ENCODE peak calls at places on chromosomes 11 and 22, in ten cellular contexts. T is endothelial cell; M is type B pancreatic cell; A is CD8-positive, alpha-beta memory T cell; J is activated CD8-positive, alpha-beta memory T cell treated with anti-CD3 and anti-CD28 coated beads for 24 hours; U is COR-L47; R is heart right ventricle; V is stimulated activated CD4-positive, alpha-beta T cell treated with anti-CD3 and anti-CD28 coated beads, Interleukin-4, amount 100 ng/mL, for 24 hours; L is effector memory CD4-positive, alpha-beta T cell; C is activated CD4-positive, alpha-beta T cell treated with anti-CD3 and anti-CD28 coated beads, Interleukin-2, amount 50 U/mL, for 48 hours. Y is an unnamed sample.

GRCh38 chr11:80815752-80816453 is 1375.1 kb upstream of the TENM4 start:
- DNase-seq in T (no peak), M (no peak), A (no peak), J (no peak), U (no peak), R (no peak), V (no peak), L (no peak), C (no peak), Y (no peak)

GRCh38 chr22:45692549-45692948 is 20.9 kb downstream of the ATXN10 start:
- DNase-seq in T (no peak), M (no peak), A (no peak), J (no peak), U (no peak), R (no peak), V (no peak), L (no peak), C (no peak), Y (no peak)

GRCh38 chr11:1854949-1855885 is 2.3 kb downstream of the LSP1 start:
- DNase-seq in T (no peak), M (no peak), A (no peak), J (peak; percentile 82), U (no peak), R (no peak), V (peak; percentile 65), L (no peak), C (peak; percentile 66), Y (no peak)

GRCh38 chr22:38949889-38950405 is 7.5 kb upstream of the APOBEC3A start:
- DNase-seq in T (no peak), M (no peak), A (no peak), J (peak; percentile 47), U (no peak), R (no peak), V (no peak), L (no peak), C (no peak), Y (no peak)

GRCh38 chr11:28461846-28462245 is 353.7 kb downstream of the METTL15 start:
- DNase-seq in T (no peak), M (no peak), A (no peak), J (no peak), U (no peak), R (no peak), V (no peak), L (no peak), C (no peak), Y (no peak)

GRCh38 chr22:45997775-45998637 is 21.0 kb upstream of the WNT7B start:
- DNase-seq in T (no peak), M (no peak), A (no peak), J (no peak), U (no peak), R (no peak), V (no peak), L (no peak), C (no peak), Y (no peak)

GRCh38 chr11:119422505-119423416 is at the start of gene THY1:
- DNase-seq in T (peak; percentile 70), M (no peak), A (no peak), J (no peak), U (peak; percentile 44), R (peak; percentile 30), V (no peak), L (no peak), C (no peak), Y (peak; percentile 58)

GRCh38 chr11:120759046-120759445 is 247.5 kb downstream of the GRIK4 start:
- DNase-seq in T (no peak), M (no peak), A (no peak), J (no peak), U (no peak), R (no peak), V (no peak), L (no peak), C (no peak), Y (no peak)

GRCh38 chr11:111229604-111230003 is 15.9 kb upstream of the POU2AF2 start:
- DNase-seq in T (no peak), M (no peak), A (no peak), J (no peak), U (no peak), R (no peak), V (no peak), L (no peak), C (peak; percentile 30), Y (no peak)

GRCh38 chr22:28332410-28332809 is 347.2 kb downstream of the TTC28 start:
- DNase-seq in T (no peak), M (no peak), A (no peak), J (no peak), U (no peak), R (no peak), V (no peak), L (no peak), C (no peak), Y (no peak)

GRCh38 chr11:1219446-1219835 is 3.4 kb upstream of the MUC5B start:
- DNase-seq in T (no peak), M (no peak), A (no peak), J (no peak), U (no peak), R (no peak), V (no peak), L (no peak), C (no peak), Y (no peak)

Y was measured in neural crest cell.